ENCODE peak calls at places on chromosome 17, in eight cellular contexts. T is activated CD8-positive, alpha-beta memory T cell treated with anti-CD3 and anti-CD28 coated beads for 24 hours; V is GM23248; J is naive thymus-derived CD8-positive, alpha-beta T cell; Y is GM13977; F is HEK293T; W is nephron progenitor cell; N is T-cell. A is an unnamed sample.

GRCh38 chr17:42660692-42661345 is 1.7 kb downstream of the TUBG2 start:
- DNase-seq in T (no peak), V (peak), J (no peak), Y (peak), F (no peak), W (no peak), N (no peak), A (peak)

GRCh38 chr17:17906418-17907215 is 65.6 kb downstream of the TOM1L2 start:
- DNase-seq in T (no peak), V (no peak), J (no peak), Y (no peak), F (no peak), W (no peak), N (no peak), A (no peak)

GRCh38 chr17:19386974-19387920 is at the start of gene MFAP4:
- DNase-seq in T (no peak), V (peak), J (no peak), Y (no peak), F (no peak), W (peak), N (no peak), A (peak)

GRCh38 chr17:8366231-8366630 is 10.3 kb downstream of the KRABD2 start:
- DNase-seq in T (no peak), V (peak), J (no peak), Y (no peak), F (no peak), W (no peak), N (no peak), A (no peak)

GRCh38 chr17:5234645-5235576 is at the start of gene SCIMP:
- DNase-seq in T (no peak), V (no peak), J (no peak), Y (no peak), F (no peak), W (no peak), N (no peak), A (no peak)

GRCh38 chr17:82315703-82316358 is 1.6 kb downstream of the CD7 start:
- DNase-seq in T (peak), V (no peak), J (peak), Y (no peak), F (no peak), W (peak), N (peak), A (no peak)

GRCh38 chr17:44184212-44184810 is 2.5 kb upstream of the TMUB2 start:
- DNase-seq in T (no peak), V (no peak), J (no peak), Y (no peak), F (no peak), W (no peak), N (no peak), A (no peak)

GRCh38 chr17:73003487-73003886 is 89.0 kb downstream of the SLC39A11 start:
- DNase-seq in T (peak), V (peak), J (no peak), Y (no peak), F (no peak), W (no peak), N (no peak), A (no peak)

GRCh38 chr17:68184816-68185436 is 62.9 kb upstream of the AMZ2 start:
- DNase-seq in T (peak), V (no peak), J (peak), Y (peak), F (no peak), W (no peak), N (peak), A (peak)

GRCh38 chr17:76053230-76054111 is 18.8 kb downstream of the SRP68 start:
- DNase-seq in T (no peak), V (peak), J (no peak), Y (no peak), F (no peak), W (no peak), N (no peak), A (no peak)

GRCh38 chr17:59753522-59754467 is 46.3 kb downstream of the VMP1 start:
- DNase-seq in T (no peak), V (peak), J (peak), Y (peak), F (peak), W (peak), N (no peak), A (peak)

GRCh38 chr17:9917131-9917530 is 12.1 kb upstream of the RCVRN start:
- DNase-seq in T (no peak), V (no peak), J (no peak), Y (no peak), F (no peak), W (no peak), N (no peak), A (no peak)

GRCh38 chr17:74089869-74090464 is 113.5 kb upstream of the RPL38 start:
- DNase-seq in T (peak), V (peak), J (peak), Y (peak), F (peak), W (peak), N (no peak), A (peak)

GRCh38 chr17:53227101-53227500 is 595.6 kb upstream of the KIF2B start:
- DNase-seq in T (no peak), V (no peak), J (no peak), Y (no peak), F (no peak), W (no peak), N (no peak), A (no peak)

GRCh38 chr17:61442136-61442775 is 10.0 kb upstream of the TBX4 start:
- DNase-seq in T (no peak), V (no peak), J (no peak), Y (no peak), F (no peak), W (no peak), N (no peak), A (no peak)

GRCh38 chr17:16875662-16876061 is 96.3 kb downstream of the TNFRSF13B start:
- DNase-seq in T (no peak), V (no peak), J (no peak), Y (no peak), F (no peak), W (no peak), N (no peak), A (no peak)

GRCh38 chr17:2385240-2386202 is 15.3 kb downstream of the MNT start:
- DNase-seq in T (no peak), V (no peak), J (no peak), Y (no peak), F (no peak), W (no peak), N (no peak), A (no peak)

GRCh38 chr17:43468746-43469544 is 14.8 kb upstream of the DHX8 start:
- DNase-seq in T (no peak), V (peak), J (no peak), Y (no peak), F (no peak), W (no peak), N (no peak), A (peak)

GRCh38 chr17:47305302-47305923 is 18.3 kb upstream of the EFCAB13 start:
- DNase-seq in T (no peak), V (peak), J (no peak), Y (no peak), F (no peak), W (no peak), N (no peak), A (peak)

GRCh38 chr17:67779098-67779672 is 46.1 kb upstream of the BPTF start:
- DNase-seq in T (peak), V (peak), J (peak), Y (peak), F (peak), W (peak), N (no peak), A (peak)

GRCh38 chr17:65139045-65139764 is 2.0 kb downstream of the RGS9 start:
- DNase-seq in T (no peak), V (no peak), J (no peak), Y (no peak), F (no peak), W (no peak), N (no peak), A (peak)

GRCh38 chr17:57667461-57667923 is 77.6 kb downstream of the CCDC182 start:
- DNase-seq in T (peak), V (no peak), J (no peak), Y (no peak), F (no peak), W (no peak), N (no peak), A (no peak)

GRCh38 chr17:80008383-80008840 is 27.3 kb downstream of the TBC1D16 start:
- DNase-seq in T (peak), V (peak), J (peak), Y (peak), F (peak), W (peak), N (peak), A (peak)

GRCh38 chr17:40180694-40181093 is 3.4 kb downstream of the RAPGEFL1 start:
- DNase-seq in T (no peak), V (no peak), J (no peak), Y (no peak), F (no peak), W (no peak), N (no peak), A (peak)

GRCh38 chr17:75459246-75459589 is 2.8 kb downstream of the TMEM94 start:
- DNase-seq in T (no peak), V (no peak), J (no peak), Y (no peak), F (no peak), W (no peak), N (no peak), A (no peak)

GRCh38 chr17:79749156-79749815 is 18.5 kb downstream of the ENPP7 start:
- DNase-seq in T (no peak), V (peak), J (no peak), Y (no peak), F (no peak), W (no peak), N (no peak), A (no peak)

GRCh38 chr17:82416771-82417170 is 1.4 kb upstream of the HEXD start:
- DNase-seq in T (no peak), V (peak), J (no peak), Y (no peak), F (no peak), W (no peak), N (no peak), A (peak)

GRCh38 chr17:80999224-81000088 is 7.8 kb downstream of the CHMP6 start:
- DNase-seq in T (no peak), V (no peak), J (no peak), Y (peak), F (no peak), W (no peak), N (no peak), A (no peak)

GRCh38 chr17:33987162-33987561 is 267.9 kb upstream of the CCL2 start:
- DNase-seq in T (no peak), V (no peak), J (no peak), Y (no peak), F (no peak), W (no peak), N (no peak), A (peak)

GRCh38 chr17:76772842-76773521 is 35.1 kb downstream of the MFSD11 start:
- DNase-seq in T (peak), V (peak), J (peak), Y (no peak), F (no peak), W (no peak), N (peak), A (peak)

GRCh38 chr17:6019959-6020358 is 50.2 kb upstream of the WSCD1 start:
- DNase-seq in T (no peak), V (no peak), J (no peak), Y (no peak), F (no peak), W (no peak), N (no peak), A (no peak)

GRCh38 chr17:79833110-79833450 is 6.2 kb downstream of the CBX4 start:
- DNase-seq in T (no peak), V (no peak), J (no peak), Y (no peak), F (no peak), W (no peak), N (no peak), A (no peak)

GRCh38 chr17:8941520-8941919 is 24.0 kb downstream of the PIK3R5 start:
- DNase-seq in T (peak), V (no peak), J (peak), Y (no peak), F (no peak), W (no peak), N (peak), A (no peak)

GRCh38 chr17:22443061-22443460 is 750.7 kb downstream of the KCNJ18 start:
- DNase-seq in T (no peak), V (no peak), J (no peak), Y (no peak), F (no peak), W (no peak), N (no peak), A (no peak)

GRCh38 chr17:17887752-17888304 is 51.0 kb upstream of the SREBF1 start:
- DNase-seq in T (no peak), V (no peak), J (no peak), Y (no peak), F (no peak), W (no peak), N (no peak), A (no peak)

GRCh38 chr17:57755479-57756070 is 10.5 kb upstream of the CCDC182 start:
- DNase-seq in T (no peak), V (no peak), J (no peak), Y (no peak), F (no peak), W (no peak), N (no peak), A (no peak)

GRCh38 chr17:27562777-27563455 is 68.1 kb upstream of the LGALS9 start:
- DNase-seq in T (no peak), V (peak), J (no peak), Y (no peak), F (no peak), W (no peak), N (no peak), A (no peak)

GRCh38 chr17:48526986-48527741 is 3.6 kb downstream of the HOXB1 start:
- DNase-seq in T (no peak), V (no peak), J (no peak), Y (peak), F (no peak), W (peak), N (no peak), A (no peak)

GRCh38 chr17:37393352-37393751 is 13.3 kb downstream of the ACACA start:
- DNase-seq in T (no peak), V (no peak), J (no peak), Y (no peak), F (no peak), W (no peak), N (no peak), A (no peak)

GRCh38 chr17:49315974-49316570 is 46.0 kb downstream of the ZNF652 start:
- DNase-seq in T (no peak), V (peak), J (no peak), Y (no peak), F (no peak), W (no peak), N (no peak), A (no peak)

A was measured in NCI-H69.